ENCODE peak calls at places on chromosome 20, in five cellular contexts. E, K, S, T and D are unnamed samples.

GRCh38 chr20:14142171-14142570 is 146.9 kb downstream of the MACROD2 start:
- DNase-seq in S (peak), T (no peak), E (peak), K (peak), D (peak)

GRCh38 chr20:23225407-23226060 is 125.1 kb upstream of the NXT1 start:
- DNase-seq in T (peak), S (no peak), K (peak), E (no peak), D (no peak)

GRCh38 chr20:61191096-61191495 is 61.0 kb upstream of the CDH4 start:
- DNase-seq in E (peak), S (no peak), T (no peak), K (no peak), D (no peak)

GRCh38 chr20:42775037-42775436 is 414.7 kb downstream of the PTPRT start:
- DNase-seq in E (no peak), T (no peak), S (no peak), K (no peak), D (no peak)

GRCh38 chr20:17825949-17826843 is 126.4 kb downstream of the BANF2 start:
- DNase-seq in K (no peak), S (peak), T (no peak), E (no peak), D (peak)

GRCh38 chr20:6232436-6232835 is 109.6 kb upstream of the FERMT1 start:
- DNase-seq in E (no peak), K (no peak), S (no peak), T (no peak), D (no peak)

GRCh38 chr20:57654363-57654997 is 34.3 kb upstream of the ZBP1 start:
- DNase-seq in K (peak), E (peak), T (peak), S (peak), D (no peak)

GRCh38 chr20:58251979-58252591 is 23.6 kb upstream of the ANKRD60 start:
- DNase-seq in T (peak), K (peak), S (peak), E (no peak), D (no peak)

GRCh38 chr20:59835448-59836395 is 97.7 kb downstream of the SYCP2 start:
- DNase-seq in S (no peak), K (no peak), T (no peak), E (peak), D (no peak)

GRCh38 chr20:25277941-25278521 is 30.1 kb downstream of the PYGB start:
- DNase-seq in E (peak), K (no peak), T (no peak), S (no peak), D (no peak)

GRCh38 chr20:6418732-6419131 is 295.9 kb upstream of the FERMT1 start:
- DNase-seq in S (no peak), K (no peak), T (no peak), E (no peak), D (no peak)

GRCh38 chr20:25076731-25077609 is 5.0 kb downstream of the VSX1 start:
- DNase-seq in K (peak), E (no peak), S (peak), T (no peak), D (no peak)

GRCh38 chr20:16415079-16415478 is 158.2 kb downstream of the KIF16B start:
- DNase-seq in E (no peak), T (no peak), K (no peak), S (no peak), D (no peak)

GRCh38 chr20:4412216-4412615 is 309.5 kb upstream of the PRND start:
- DNase-seq in T (no peak), E (no peak), S (no peak), K (no peak), D (no peak)

GRCh38 chr20:60851826-60852704 is 400.0 kb upstream of the CDH4 start:
- DNase-seq in T (peak), S (peak), E (peak), K (peak), D (no peak)

GRCh38 chr20:58661298-58662141 is 10.4 kb downstream of the STX16 start:
- DNase-seq in T (no peak), E (no peak), S (no peak), K (no peak), D (no peak)

GRCh38 chr20:23205221-23205620 is 119.1 kb upstream of the CD93 start:
- DNase-seq in T (no peak), E (no peak), S (no peak), K (no peak), D (no peak)

GRCh38 chr20:33441142-33441955 is 2.2 kb downstream of the SNTA1 start:
- DNase-seq in E (no peak), S (peak), K (no peak), T (peak), D (no peak)

GRCh38 chr20:38880952-38881735 is 45.1 kb upstream of the FAM83D start:
- DNase-seq in S (no peak), K (no peak), T (no peak), E (no peak), D (no peak)

GRCh38 chr20:37422791-37423286 is 76.9 kb downstream of the SRC start:
- DNase-seq in S (no peak), E (no peak), T (no peak), K (no peak), D (no peak)

GRCh38 chr20:37421060-37421639 is 75.2 kb downstream of the SRC start:
- DNase-seq in S (no peak), T (no peak), K (no peak), E (no peak), D (no peak)

GRCh38 chr20:37420610-37421009 is 74.7 kb downstream of the SRC start:
- DNase-seq in S (no peak), T (no peak), E (no peak), K (no peak), D (no peak)

GRCh38 chr20:37423545-37423944 is 77.6 kb downstream of the SRC start:
- DNase-seq in T (no peak), S (no peak), K (no peak), E (no peak), D (no peak)

GRCh38 chr20:37421988-37422387 is 76.0 kb downstream of the SRC start:
- DNase-seq in T (no peak), K (no peak), S (no peak), E (no peak), D (no peak)
- TF ChIP-seq ESRRA in T (no peak), K (no peak), S (no peak), E (no peak), D (no peak)

GRCh38 chr20:46786566-46786965 is 77.1 kb downstream of the SLC2A10 start:
- DNase-seq in T (no peak), S (no peak), K (no peak), E (no peak), D (no peak)

GRCh38 chr20:46784450-46785127 is 75.1 kb downstream of the SLC2A10 start:
- DNase-seq in K (no peak), S (peak), E (no peak), T (no peak), D (no peak)

GRCh38 chr20:46787986-46788762 is 78.7 kb downstream of the SLC2A10 start:
- DNase-seq in S (no peak), K (no peak), E (no peak), T (no peak), D (no peak)

GRCh38 chr20:46789339-46789984 is 80.0 kb downstream of the SLC2A10 start:
- DNase-seq in S (no peak), K (no peak), T (no peak), E (no peak), D (no peak)

DNA sequence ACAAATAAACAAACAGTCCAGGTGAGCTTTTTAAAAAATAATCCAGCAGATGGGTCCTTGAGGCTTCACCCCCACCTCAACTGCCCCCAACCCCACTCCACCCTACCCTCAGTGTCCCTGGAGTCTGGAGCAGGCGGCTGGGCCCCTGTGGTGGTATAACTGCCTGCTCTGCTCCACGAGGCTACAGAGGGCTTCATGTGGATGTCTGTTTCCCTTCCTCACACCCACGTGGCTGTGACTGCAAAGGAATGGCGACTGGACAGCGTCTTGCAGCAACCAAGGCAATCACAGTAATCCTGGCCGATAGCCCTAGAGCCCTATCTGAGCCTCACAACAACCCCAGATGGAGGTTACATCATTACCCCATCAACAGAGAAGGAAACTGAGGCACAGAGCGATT is 76.5 kb downstream of the SLC2A10 start:
- DNase-seq in T (no peak), E (no peak), S (no peak), K (no peak), D (no peak)
- TF ChIP-seq ESRRA in T (no peak), E (no peak), S (no peak), K (no peak), D (no peak)

DNA sequence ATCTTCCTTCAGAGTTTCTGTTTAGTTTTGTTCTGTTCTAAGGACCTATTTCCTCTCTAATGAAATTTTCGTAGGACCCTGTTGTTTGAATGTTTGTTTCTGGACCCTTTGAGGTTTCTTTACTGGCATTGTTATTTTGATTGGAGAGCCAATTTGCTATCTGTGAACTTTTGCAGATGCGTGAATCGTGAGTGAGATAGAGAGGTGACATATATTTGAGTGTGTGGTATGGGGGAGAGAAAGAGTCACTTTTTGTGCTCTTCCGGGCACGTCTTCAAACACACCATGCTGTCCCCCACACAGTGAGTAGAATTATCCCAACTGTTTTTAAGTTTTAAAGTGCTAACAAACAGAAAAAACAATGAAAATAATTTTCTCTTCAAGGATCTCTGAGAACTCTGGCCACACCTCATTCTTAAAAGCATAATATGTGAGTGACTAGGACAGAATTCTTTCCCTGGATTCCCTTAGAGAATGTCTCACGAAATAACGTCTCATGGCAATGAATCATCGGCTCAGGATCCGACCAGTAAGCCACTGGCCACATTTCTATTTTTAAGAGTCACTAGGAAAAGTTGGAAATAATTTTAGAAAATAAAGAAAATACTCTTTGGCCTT is 235.6 kb upstream of the ZNF217 start:
- DNase-seq in E (no peak), S (no peak), K (peak), T (peak), D (no peak)
- TF ChIP-seq ESRRA in E (no peak), S (no peak), K (no peak), T (no peak), D (no peak)

GRCh38 chr20:63106108-63106764 is 99.5 kb upstream of the BHLHE23 start:
- DNase-seq in S (no peak), T (no peak), E (no peak), K (peak), D (no peak)
- TF ChIP-seq ESRRA in S (no peak), T (no peak), E (no peak), K (no peak), D (no peak)

GRCh38 chr20:9909167-9909566 is 70.3 kb upstream of the PAK5 start:
- DNase-seq in K (no peak), T (no peak), S (no peak), E (no peak), D (no peak)
- TF ChIP-seq ESRRA in K (no peak), T (no peak), S (no peak), E (no peak), D (no peak)

GRCh38 chr20:48931527-48932374 is 10.2 kb downstream of the ARFGEF2 start:
- DNase-seq in S (no peak), K (no peak), T (no peak), E (no peak), D (no peak)
- TF ChIP-seq ESRRA in S (no peak), K (no peak), T (no peak), E (no peak), D (no peak)